ENCODE peak calls at places on chromosomes 3 and 15, in six cellular contexts. Q, V, B, N, I and A are unnamed samples.

GRCh38 chr3:156246939-156247725 is 126.8 kb downstream of the KCNAB1 start:
- DNase-seq in Q (peak), V (no peak), B (no peak), N (no peak), I (no peak), A (no peak)

GRCh38 chr3:157436583-157437300 is at the start of gene PTX3:
- DNase-seq in Q (peak), V (no peak), B (peak), N (peak), I (no peak), A (no peak)

GRCh38 chr3:69370945-69371301 is 15.0 kb downstream of the FRMD4B start:
- DNase-seq in Q (peak), V (no peak), B (no peak), N (no peak), I (no peak), A (peak)

GRCh38 chr3:24088782-24089181 is 143.7 kb downstream of the NR1D2 start:
- DNase-seq in Q (peak), V (no peak), B (no peak), N (no peak), I (no peak), A (no peak)

GRCh38 chr15:77004189-77004588 is 9.3 kb downstream of the PSTPIP1 start:
- DNase-seq in Q (no peak), V (no peak), B (no peak), N (no peak), I (no peak), A (no peak)

GRCh38 chr3:184602406-184603155 is 41.0 kb downstream of the EPHB3 start:
- DNase-seq in Q (no peak), V (no peak), B (peak), N (no peak), I (no peak), A (no peak)

GRCh38 chr3:47605646-47606045 is 27.0 kb upstream of the CSPG5 start:
- DNase-seq in Q (peak), V (no peak), B (peak), N (no peak), I (no peak), A (no peak)

GRCh38 chr3:15089201-15089600 is 9.7 kb downstream of the RBSN start:
- DNase-seq in Q (no peak), V (no peak), B (no peak), N (no peak), I (no peak), A (no peak)

GRCh38 chr15:90531147-90531546 is 1.4 kb downstream of the CRTC3 start:
- DNase-seq in Q (no peak), V (no peak), B (no peak), N (no peak), I (no peak), A (no peak)

GRCh38 chr15:66491846-66492245 is 5.7 kb downstream of the SNAPC5 start:
- DNase-seq in Q (no peak), V (no peak), B (no peak), N (no peak), I (no peak), A (no peak)